ENCODE peak calls at places on chromosomes 3 and 15, in six cellular contexts. One of them, this sample, is unnamed.

GRCh38 chr3:193777524-193777923 is 184.5 kb downstream of the OPA1 start:
- DNase-seq in HCT116: no peak
- DNase-seq in gastrocnemius medialis: no peak
- DNase-seq in cardiac fibroblast: no peak
- DNase-seq in colonic mucosa: peak; percentile 52
- DNase-seq in HL-60: no peak
- DNase-seq in this sample: peak; percentile 16

GRCh38 chr3:69119138-69119537 is 3.3 kb downstream of the LMOD3 start:
- DNase-seq in gastrocnemius medialis: peak; percentile 86
- DNase-seq in HCT116: no peak
- DNase-seq in HL-60: no peak
- DNase-seq in colonic mucosa: no peak
- DNase-seq in cardiac fibroblast: no peak
- DNase-seq in this sample: no peak

GRCh38 chr3:24830230-24831152 is 335.8 kb upstream of the THRB start:
- DNase-seq in cardiac fibroblast: no peak
- DNase-seq in colonic mucosa: peak; percentile 27
- DNase-seq in HL-60: no peak
- DNase-seq in gastrocnemius medialis: no peak
- DNase-seq in HCT116: no peak
- DNase-seq in this sample: no peak

GRCh38 chr3:115208066-115208750 is 61.1 kb upstream of the ZBTB20 start:
- DNase-seq in colonic mucosa: no peak
- DNase-seq in HCT116: no peak
- DNase-seq in HL-60: no peak
- DNase-seq in cardiac fibroblast: no peak
- DNase-seq in gastrocnemius medialis: no peak
- DNase-seq in this sample: no peak

GRCh38 chr3:171393032-171393744 is 67.0 kb downstream of the TNIK start:
- DNase-seq in HL-60: no peak
- DNase-seq in HCT116: no peak
- DNase-seq in colonic mucosa: no peak
- DNase-seq in gastrocnemius medialis: no peak
- DNase-seq in cardiac fibroblast: peak; percentile 38
- DNase-seq in this sample: peak; percentile 71

GRCh38 chr3:126474498-126475410 is 937 bp downstream of the ZXDC start:
- DNase-seq in cardiac fibroblast: peak; percentile 56
- DNase-seq in HL-60: peak; percentile 41
- DNase-seq in HCT116: peak; percentile 16
- DNase-seq in colonic mucosa: peak; percentile 42
- DNase-seq in gastrocnemius medialis: peak; percentile 66
- DNase-seq in this sample: peak; percentile 48

GRCh38 chr15:39230205-39230916 is 350.5 kb upstream of the THBS1 start:
- DNase-seq in colonic mucosa: no peak
- DNase-seq in cardiac fibroblast: peak; percentile 66
- DNase-seq in HCT116: no peak
- DNase-seq in gastrocnemius medialis: no peak
- DNase-seq in HL-60: no peak
- DNase-seq in this sample: peak; percentile 68

GRCh38 chr3:72891053-72891855 is 3.4 kb downstream of the GXYLT2 start:
- DNase-seq in cardiac fibroblast: peak; percentile 96
- DNase-seq in gastrocnemius medialis: no peak
- DNase-seq in colonic mucosa: peak; percentile 31
- DNase-seq in HCT116: no peak
- DNase-seq in HL-60: peak; percentile 30
- DNase-seq in this sample: peak; percentile 100

GRCh38 chr3:171352387-171352935 is 107.7 kb downstream of the TNIK start:
- DNase-seq in HL-60: no peak
- DNase-seq in gastrocnemius medialis: no peak
- DNase-seq in colonic mucosa: no peak
- DNase-seq in cardiac fibroblast: no peak
- DNase-seq in HCT116: no peak
- DNase-seq in this sample: peak; percentile 11

GRCh38 chr3:150061288-150062018 is 90.8 kb upstream of the PFN2 start:
- DNase-seq in HCT116: no peak
- DNase-seq in gastrocnemius medialis: peak; percentile 94
- DNase-seq in HL-60: no peak
- DNase-seq in colonic mucosa: no peak
- DNase-seq in cardiac fibroblast: no peak
- DNase-seq in this sample: no peak

GRCh38 chr3:51773529-51773928 is 5.5 kb downstream of the IQCF6 start:
- DNase-seq in cardiac fibroblast: no peak
- DNase-seq in HL-60: no peak
- DNase-seq in gastrocnemius medialis: no peak
- DNase-seq in colonic mucosa: no peak
- DNase-seq in HCT116: no peak
- DNase-seq in this sample: no peak

GRCh38 chr15:90826886-90827435 is 41.4 kb upstream of the FURIN start:
- DNase-seq in HCT116: no peak
- DNase-seq in HL-60: no peak
- DNase-seq in cardiac fibroblast: no peak
- DNase-seq in colonic mucosa: no peak
- DNase-seq in gastrocnemius medialis: no peak
- DNase-seq in this sample: no peak

GRCh38 chr3:182925330-182925943 is 54.9 kb downstream of the DCUN1D1 start:
- DNase-seq in HL-60: no peak
- DNase-seq in cardiac fibroblast: peak; percentile 74
- DNase-seq in gastrocnemius medialis: peak; percentile 82
- DNase-seq in HCT116: no peak
- DNase-seq in colonic mucosa: no peak
- DNase-seq in this sample: peak; percentile 53

GRCh38 chr15:91852741-91853500 is 587 bp upstream of the SLCO3A1 start:
- DNase-seq in HL-60: peak; percentile 86
- DNase-seq in colonic mucosa: peak; percentile 75
- DNase-seq in cardiac fibroblast: peak; percentile 74
- DNase-seq in HCT116: no peak
- DNase-seq in gastrocnemius medialis: peak; percentile 72
- DNase-seq in this sample: peak; percentile 41

GRCh38 chr15:69060744-69061143 is 46.2 kb downstream of the NOX5 start:
- DNase-seq in cardiac fibroblast: no peak
- DNase-seq in HL-60: no peak
- DNase-seq in colonic mucosa: no peak
- DNase-seq in HCT116: no peak
- DNase-seq in gastrocnemius medialis: no peak
- DNase-seq in this sample: no peak

GRCh38 chr3:25907081-25907480 is 117.2 kb downstream of the OXSM start:
- DNase-seq in gastrocnemius medialis: no peak
- DNase-seq in colonic mucosa: no peak
- DNase-seq in cardiac fibroblast: no peak
- DNase-seq in HCT116: no peak
- DNase-seq in HL-60: no peak
- DNase-seq in this sample: no peak

GRCh38 chr3:191356586-191357439 is 26.5 kb upstream of the UTS2B start:
- DNase-seq in HL-60: no peak
- DNase-seq in cardiac fibroblast: peak; percentile 83
- DNase-seq in HCT116: peak; percentile 42
- DNase-seq in gastrocnemius medialis: no peak
- DNase-seq in colonic mucosa: no peak
- DNase-seq in this sample: peak; percentile 55

GRCh38 chr15:43292375-43293078 is 25.8 kb upstream of the TGM5 start:
- DNase-seq in gastrocnemius medialis: no peak
- DNase-seq in HL-60: no peak
- DNase-seq in colonic mucosa: no peak
- DNase-seq in HCT116: no peak
- DNase-seq in cardiac fibroblast: peak; percentile 19
- DNase-seq in this sample: peak; percentile 3

GRCh38 chr3:34268032-34268760 is 469.8 kb downstream of the PDCD6IP start:
- DNase-seq in HCT116: no peak
- DNase-seq in cardiac fibroblast: peak; percentile 55
- DNase-seq in gastrocnemius medialis: no peak
- DNase-seq in colonic mucosa: no peak
- DNase-seq in HL-60: no peak
- DNase-seq in this sample: no peak

GRCh38 chr3:151044706-151045105 is 40.8 kb upstream of the MED12L start:
- DNase-seq in HL-60: no peak
- DNase-seq in colonic mucosa: no peak
- DNase-seq in HCT116: no peak
- DNase-seq in gastrocnemius medialis: no peak
- DNase-seq in cardiac fibroblast: peak; percentile 59
- DNase-seq in this sample: no peak

GRCh38 chr3:65018801-65019200 is 331.0 kb upstream of the ADAMTS9 start:
- DNase-seq in gastrocnemius medialis: no peak
- DNase-seq in cardiac fibroblast: no peak
- DNase-seq in HL-60: no peak
- DNase-seq in colonic mucosa: no peak
- DNase-seq in HCT116: no peak
- DNase-seq in this sample: no peak

GRCh38 chr3:177468331-177468730 is 271.0 kb upstream of the TBL1XR1 start:
- DNase-seq in colonic mucosa: no peak
- DNase-seq in HCT116: no peak
- DNase-seq in cardiac fibroblast: peak; percentile 88
- DNase-seq in HL-60: no peak
- DNase-seq in gastrocnemius medialis: peak; percentile 40
- DNase-seq in this sample: peak; percentile 65

GRCh38 chr15:70351391-70351790 is 253.7 kb upstream of the TLE3 start:
- DNase-seq in HCT116: no peak
- DNase-seq in cardiac fibroblast: no peak
- DNase-seq in HL-60: no peak
- DNase-seq in gastrocnemius medialis: no peak
- DNase-seq in colonic mucosa: no peak
- DNase-seq in this sample: no peak

GRCh38 chr3:23806322-23807160 is 786 bp downstream of the UBE2E1 start:
- DNase-seq in HCT116: no peak
- DNase-seq in cardiac fibroblast: no peak
- DNase-seq in gastrocnemius medialis: peak; percentile 19
- DNase-seq in HL-60: no peak
- DNase-seq in colonic mucosa: peak; percentile 37
- DNase-seq in this sample: peak; percentile 25

GRCh38 chr3:73624363-73625123 is at the start of gene PDZRN3:
- DNase-seq in gastrocnemius medialis: peak; percentile 63
- DNase-seq in cardiac fibroblast: peak; percentile 65
- DNase-seq in colonic mucosa: peak; percentile 84
- DNase-seq in HL-60: no peak
- DNase-seq in HCT116: no peak
- DNase-seq in this sample: peak; percentile 75

GRCh38 chr3:4466783-4467521 is at the start of gene SUMF1:
- DNase-seq in HL-60: peak; percentile 83
- DNase-seq in cardiac fibroblast: peak; percentile 76
- DNase-seq in gastrocnemius medialis: peak; percentile 70
- DNase-seq in HCT116: peak; percentile 59
- DNase-seq in colonic mucosa: peak; percentile 89
- DNase-seq in this sample: peak; percentile 69
- TF ChIP-seq CTCF in HL-60: no peak
- TF ChIP-seq CTCF in cardiac fibroblast: no peak
- TF ChIP-seq CTCF in gastrocnemius medialis: no peak
- TF ChIP-seq CTCF in HCT116: no peak
- TF ChIP-seq CTCF in colonic mucosa: no peak
- TF ChIP-seq CTCF in this sample: no peak

DNA sequence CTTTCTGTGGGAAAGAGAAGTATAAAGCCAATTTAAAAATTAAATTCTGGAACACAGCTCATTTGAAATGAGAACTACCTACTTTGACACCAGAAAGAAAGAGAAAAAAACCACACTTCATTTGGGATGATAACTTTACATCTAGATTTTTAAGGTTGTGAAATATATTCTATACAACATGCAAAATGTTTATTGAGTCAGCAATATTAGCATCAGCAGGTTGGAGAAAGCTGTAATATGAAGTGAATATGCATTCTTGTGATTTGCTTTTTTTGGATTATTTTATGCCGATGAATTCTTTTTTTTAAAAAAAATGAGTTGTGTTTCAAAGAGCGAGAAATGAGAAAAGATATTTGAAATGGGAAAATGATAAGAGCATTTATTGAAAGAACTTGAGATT is 307.0 kb upstream of the DPPA4 start:
- DNase-seq in colonic mucosa: no peak
- DNase-seq in HCT116: no peak
- DNase-seq in gastrocnemius medialis: no peak
- DNase-seq in HL-60: no peak
- DNase-seq in cardiac fibroblast: no peak
- DNase-seq in this sample: no peak
- H3K4me3 ChIP-seq in colonic mucosa: no peak overlapping the region
- H3K4me3 ChIP-seq in HCT116: no peak overlapping the region
- H3K4me3 ChIP-seq in gastrocnemius medialis: no peak overlapping the region
- H3K4me3 ChIP-seq in HL-60: no peak overlapping the region
- H3K4me3 ChIP-seq in cardiac fibroblast: no peak overlapping the region
- H3K4me3 ChIP-seq in this sample: no peak overlapping the region

GRCh38 chr3:58008140-58009025 is at the start of gene FLNB:
- DNase-seq in cardiac fibroblast: peak; percentile 70
- DNase-seq in HL-60: peak; percentile 50
- DNase-seq in colonic mucosa: peak; percentile 83
- DNase-seq in gastrocnemius medialis: no peak
- DNase-seq in HCT116: peak; percentile 48
- DNase-seq in this sample: peak; percentile 74
- TF ChIP-seq CTCF in cardiac fibroblast: peak; percentile 72
- TF ChIP-seq CTCF in HL-60: no peak
- TF ChIP-seq CTCF in colonic mucosa: peak; percentile 60
- TF ChIP-seq CTCF in gastrocnemius medialis: no peak
- TF ChIP-seq CTCF in HCT116: peak; percentile 73
- TF ChIP-seq CTCF in this sample: peak; percentile 69

GRCh38 chr15:92878593-92879053 is 21.5 kb upstream of the CHD2 start:
- DNase-seq in cardiac fibroblast: no peak
- DNase-seq in HCT116: no peak
- DNase-seq in HL-60: no peak
- DNase-seq in gastrocnemius medialis: no peak
- DNase-seq in colonic mucosa: no peak
- DNase-seq in this sample: no peak

GRCh38 chr15:92881570-92881837 is 18.6 kb upstream of the CHD2 start:
- DNase-seq in HL-60: no peak
- DNase-seq in HCT116: no peak
- DNase-seq in colonic mucosa: no peak
- DNase-seq in gastrocnemius medialis: no peak
- DNase-seq in cardiac fibroblast: no peak
- DNase-seq in this sample: no peak

GRCh38 chr15:92880796-92881569 is 19.1 kb upstream of the CHD2 start:
- DNase-seq in HL-60: no peak
- DNase-seq in cardiac fibroblast: no peak
- DNase-seq in HCT116: no peak
- DNase-seq in colonic mucosa: peak; percentile 57
- DNase-seq in gastrocnemius medialis: no peak
- DNase-seq in this sample: peak; percentile 58

GRCh38 chr15:92881838-92882696 is 18.1 kb upstream of the CHD2 start:
- DNase-seq in gastrocnemius medialis: peak; percentile 100
- DNase-seq in cardiac fibroblast: peak; percentile 100
- DNase-seq in HCT116: peak; percentile 99
- DNase-seq in colonic mucosa: peak; percentile 99
- DNase-seq in HL-60: peak; percentile 99
- DNase-seq in this sample: peak; percentile 100

DNA sequence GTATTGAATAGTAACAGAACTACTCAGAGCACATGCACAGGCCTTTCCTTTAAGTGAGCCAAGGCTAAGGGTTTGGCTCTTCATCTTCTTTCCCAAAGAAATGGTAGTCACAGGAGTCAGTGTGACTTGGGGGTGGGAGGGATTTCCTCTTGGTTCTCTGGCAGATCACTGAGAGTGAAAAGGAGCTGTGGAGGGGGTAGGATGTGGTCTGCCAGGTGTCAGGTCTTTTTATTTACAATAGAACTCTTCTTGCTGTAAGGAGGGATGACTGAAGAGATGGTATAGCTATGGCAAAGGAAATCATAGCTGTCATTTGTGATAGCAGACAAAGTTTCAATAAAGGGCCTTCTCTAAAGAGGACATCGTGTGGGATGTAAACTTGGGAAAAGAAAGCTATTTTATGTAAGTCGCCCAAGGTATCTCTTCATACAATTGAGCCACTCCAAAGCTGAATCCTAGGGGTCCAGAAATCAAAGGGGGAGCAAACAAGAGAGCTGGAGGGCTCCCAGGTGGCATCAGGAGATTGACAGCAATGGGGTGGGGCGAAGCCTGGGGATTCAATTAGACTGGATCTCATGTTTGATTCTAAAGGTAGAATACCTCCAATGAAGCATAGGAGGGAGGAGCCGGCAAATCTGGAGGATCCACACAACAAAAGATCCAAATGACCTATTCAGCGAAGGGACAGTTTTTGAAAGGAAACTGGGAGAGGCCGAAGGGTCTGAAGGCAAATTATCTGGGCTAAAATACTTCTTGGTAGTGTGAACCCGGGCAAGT is 20.0 kb upstream of the CHD2 start:
- DNase-seq in cardiac fibroblast: no peak
- DNase-seq in colonic mucosa: no peak
- DNase-seq in HCT116: no peak
- DNase-seq in gastrocnemius medialis: no peak
- DNase-seq in HL-60: no peak
- DNase-seq in this sample: no peak
- H3K4me3 ChIP-seq in cardiac fibroblast: no peak overlapping the region
- H3K4me3 ChIP-seq in colonic mucosa: no peak overlapping the region
- H3K4me3 ChIP-seq in HCT116: no peak overlapping the region
- H3K4me3 ChIP-seq in gastrocnemius medialis: no peak overlapping the region
- H3K4me3 ChIP-seq in HL-60: no peak overlapping the region
- H3K4me3 ChIP-seq in this sample: no peak overlapping the region

This sample was measured in fibroblast of villous mesenchyme.